ENCODE peak calls at places on chromosome 1, in eight cellular contexts. One of them, this sample, is unnamed.

GRCh38 chr1:60813051-60813450 is 269.3 kb upstream of the NFIA start:
- DNase-seq in mesenteric fat pad: no peak
- DNase-seq in HFFc6: no peak
- DNase-seq in adipocyte: peak; percentile 2
- DNase-seq in neural crest cell: no peak
- DNase-seq in epithelial cell of esophagus: no peak
- DNase-seq in T-helper 1 cell: no peak
- DNase-seq in COR-L47: no peak
- DNase-seq in this sample: no peak

GRCh38 chr1:62144238-62144831 is 50.3 kb upstream of the L1TD1 start:
- DNase-seq in mesenteric fat pad: no peak
- DNase-seq in HFFc6: peak; percentile 54
- DNase-seq in adipocyte: peak; percentile 83
- DNase-seq in neural crest cell: peak; percentile 63
- DNase-seq in epithelial cell of esophagus: peak; percentile 55
- DNase-seq in T-helper 1 cell: no peak
- DNase-seq in COR-L47: peak; percentile 16
- DNase-seq in this sample: peak; percentile 24

GRCh38 chr1:84754376-84754672 is 64.1 kb upstream of the SSX2IP start:
- DNase-seq in mesenteric fat pad: no peak
- DNase-seq in HFFc6: no peak
- DNase-seq in adipocyte: no peak
- DNase-seq in neural crest cell: no peak
- DNase-seq in epithelial cell of esophagus: no peak
- DNase-seq in T-helper 1 cell: no peak
- DNase-seq in COR-L47: no peak
- DNase-seq in this sample: peak; percentile 18

GRCh38 chr1:183987593-183988318 is 49.8 kb downstream of the COLGALT2 start:
- DNase-seq in mesenteric fat pad: no peak
- DNase-seq in HFFc6: no peak
- DNase-seq in adipocyte: peak; percentile 33
- DNase-seq in neural crest cell: no peak
- DNase-seq in epithelial cell of esophagus: no peak
- DNase-seq in T-helper 1 cell: no peak
- DNase-seq in COR-L47: no peak
- DNase-seq in this sample: no peak

GRCh38 chr1:11335417-11336070 is 62.5 kb downstream of the UBIAD1 start:
- DNase-seq in mesenteric fat pad: no peak
- DNase-seq in HFFc6: no peak
- DNase-seq in adipocyte: no peak
- DNase-seq in neural crest cell: no peak
- DNase-seq in epithelial cell of esophagus: no peak
- DNase-seq in T-helper 1 cell: no peak
- DNase-seq in COR-L47: no peak
- DNase-seq in this sample: no peak

GRCh38 chr1:243748706-243749283 is 101.2 kb downstream of the AKT3 start:
- DNase-seq in mesenteric fat pad: no peak
- DNase-seq in HFFc6: peak; percentile 76
- DNase-seq in adipocyte: peak; percentile 86
- DNase-seq in neural crest cell: no peak
- DNase-seq in epithelial cell of esophagus: peak; percentile 81
- DNase-seq in T-helper 1 cell: no peak
- DNase-seq in COR-L47: peak; percentile 73
- DNase-seq in this sample: peak; percentile 47

GRCh38 chr1:58714594-58714993 is 14.7 kb upstream of the MYSM1 start:
- DNase-seq in mesenteric fat pad: no peak
- DNase-seq in HFFc6: no peak
- DNase-seq in adipocyte: no peak
- DNase-seq in neural crest cell: no peak
- DNase-seq in epithelial cell of esophagus: no peak
- DNase-seq in T-helper 1 cell: no peak
- DNase-seq in COR-L47: no peak
- DNase-seq in this sample: no peak

GRCh38 chr1:95793893-95794292 is 559.9 kb downstream of the RWDD3 start:
- DNase-seq in mesenteric fat pad: no peak
- DNase-seq in HFFc6: no peak
- DNase-seq in adipocyte: no peak
- DNase-seq in neural crest cell: no peak
- DNase-seq in epithelial cell of esophagus: peak; percentile 45
- DNase-seq in T-helper 1 cell: no peak
- DNase-seq in COR-L47: no peak
- DNase-seq in this sample: peak; percentile 13

This sample was measured in BE2C.